ENCODE peak calls at places on chromosomes 3 and 15, in eight cellular contexts. One of them, this sample, is unnamed.

GRCh38 chr3:182618085-182618732 is 175.1 kb upstream of the ATP11B start:
- DNase-seq in suprapubic skin: no peak
- DNase-seq in fibroblast of lung: peak; percentile 46
- DNase-seq in PC-3: peak; percentile 78
- DNase-seq in Panc1: peak; percentile 10
- DNase-seq in psoas muscle: no peak
- DNase-seq in pancreas: no peak
- DNase-seq in neuronal stem cell: peak; percentile 62
- DNase-seq in this sample: no peak

GRCh38 chr3:168165390-168166269 is 69.9 kb upstream of the GOLIM4 start:
- DNase-seq in pancreas: no peak
- DNase-seq in fibroblast of lung: peak; percentile 59
- DNase-seq in neuronal stem cell: peak; percentile 45
- DNase-seq in suprapubic skin: peak; percentile 73
- DNase-seq in PC-3: peak; percentile 85
- DNase-seq in Panc1: peak; percentile 59
- DNase-seq in psoas muscle: no peak
- DNase-seq in this sample: no peak

GRCh38 chr15:55703873-55704285 is 39.1 kb downstream of the PRTG start:
- DNase-seq in psoas muscle: no peak
- DNase-seq in PC-3: no peak
- DNase-seq in neuronal stem cell: no peak
- DNase-seq in suprapubic skin: no peak
- DNase-seq in fibroblast of lung: peak; percentile 69
- DNase-seq in Panc1: no peak
- DNase-seq in pancreas: no peak
- DNase-seq in this sample: no peak

GRCh38 chr3:129838086-129838485 is 55.4 kb downstream of the TMCC1 start:
- DNase-seq in psoas muscle: no peak
- DNase-seq in PC-3: no peak
- DNase-seq in Panc1: no peak
- DNase-seq in fibroblast of lung: peak; percentile 25
- DNase-seq in pancreas: no peak
- DNase-seq in suprapubic skin: no peak
- DNase-seq in neuronal stem cell: no peak
- DNase-seq in this sample: no peak

GRCh38 chr15:55403531-55403930 is 4.6 kb downstream of the CCPG1 start:
- DNase-seq in neuronal stem cell: no peak
- DNase-seq in PC-3: no peak
- DNase-seq in Panc1: no peak
- DNase-seq in pancreas: no peak
- DNase-seq in psoas muscle: no peak
- DNase-seq in fibroblast of lung: peak; percentile 50
- DNase-seq in suprapubic skin: no peak
- DNase-seq in this sample: no peak

GRCh38 chr3:21672303-21672702 is 78.7 kb downstream of the ZNF385D start:
- DNase-seq in neuronal stem cell: no peak
- DNase-seq in pancreas: no peak
- DNase-seq in suprapubic skin: no peak
- DNase-seq in psoas muscle: no peak
- DNase-seq in Panc1: peak; percentile 68
- DNase-seq in PC-3: peak; percentile 94
- DNase-seq in fibroblast of lung: peak; percentile 98
- DNase-seq in this sample: no peak

GRCh38 chr15:89462198-89462912 is 34.0 kb downstream of the RHCG start:
- DNase-seq in psoas muscle: no peak
- DNase-seq in PC-3: no peak
- DNase-seq in neuronal stem cell: no peak
- DNase-seq in Panc1: no peak
- DNase-seq in fibroblast of lung: peak; percentile 54
- DNase-seq in suprapubic skin: no peak
- DNase-seq in pancreas: no peak
- DNase-seq in this sample: no peak

GRCh38 chr15:90037510-90037860 is 36.4 kb downstream of the ZNF710 start:
- DNase-seq in pancreas: no peak
- DNase-seq in neuronal stem cell: no peak
- DNase-seq in fibroblast of lung: peak; percentile 70
- DNase-seq in psoas muscle: no peak
- DNase-seq in Panc1: no peak
- DNase-seq in suprapubic skin: no peak
- DNase-seq in PC-3: no peak
- DNase-seq in this sample: no peak

GRCh38 chr3:98814799-98815450 is 51.8 kb downstream of the ST3GAL6 start:
- DNase-seq in suprapubic skin: no peak
- DNase-seq in PC-3: peak; percentile 78
- DNase-seq in fibroblast of lung: peak; percentile 79
- DNase-seq in psoas muscle: no peak
- DNase-seq in Panc1: no peak
- DNase-seq in pancreas: no peak
- DNase-seq in neuronal stem cell: no peak
- DNase-seq in this sample: no peak

GRCh38 chr15:48940508-48940907 is 23.2 kb downstream of the SHC4 start:
- DNase-seq in Panc1: no peak
- DNase-seq in neuronal stem cell: no peak
- DNase-seq in psoas muscle: no peak
- DNase-seq in pancreas: no peak
- DNase-seq in suprapubic skin: no peak
- DNase-seq in PC-3: peak; percentile 86
- DNase-seq in fibroblast of lung: peak; percentile 100
- DNase-seq in this sample: no peak

GRCh38 chr3:42544492-42545283 is 37.1 kb downstream of the SEC22C start:
- DNase-seq in neuronal stem cell: no peak
- DNase-seq in psoas muscle: no peak
- DNase-seq in fibroblast of lung: no peak
- DNase-seq in Panc1: no peak
- DNase-seq in pancreas: peak; percentile 66
- DNase-seq in suprapubic skin: no peak
- DNase-seq in PC-3: peak; percentile 72
- DNase-seq in this sample: peak; percentile 90

GRCh38 chr3:122555275-122556071 is 8.6 kb downstream of the PARP9 start:
- DNase-seq in PC-3: peak; percentile 87
- DNase-seq in pancreas: no peak
- DNase-seq in Panc1: no peak
- DNase-seq in neuronal stem cell: no peak
- DNase-seq in suprapubic skin: no peak
- DNase-seq in fibroblast of lung: peak; percentile 64
- DNase-seq in psoas muscle: no peak
- DNase-seq in this sample: no peak

GRCh38 chr3:24264748-24265158 is 229.9 kb downstream of the THRB start:
- DNase-seq in pancreas: no peak
- DNase-seq in Panc1: no peak
- DNase-seq in neuronal stem cell: no peak
- DNase-seq in psoas muscle: no peak
- DNase-seq in PC-3: peak; percentile 81
- DNase-seq in fibroblast of lung: peak; percentile 46
- DNase-seq in suprapubic skin: no peak
- DNase-seq in this sample: no peak

GRCh38 chr3:45688194-45688881 is 858 bp upstream of the SACM1L start:
- DNase-seq in fibroblast of lung: peak; percentile 22
- DNase-seq in neuronal stem cell: peak; percentile 53
- DNase-seq in pancreas: no peak
- DNase-seq in PC-3: peak; percentile 52
- DNase-seq in psoas muscle: peak; percentile 59
- DNase-seq in Panc1: no peak
- DNase-seq in suprapubic skin: no peak
- DNase-seq in this sample: no peak

GRCh38 chr3:173109143-173109542 is 31.9 kb downstream of the SPATA16 start:
- DNase-seq in pancreas: no peak
- DNase-seq in PC-3: no peak
- DNase-seq in neuronal stem cell: peak; percentile 6
- DNase-seq in psoas muscle: no peak
- DNase-seq in suprapubic skin: no peak
- DNase-seq in Panc1: no peak
- DNase-seq in fibroblast of lung: peak; percentile 55
- DNase-seq in this sample: no peak

GRCh38 chr3:11455977-11456376 is 183.8 kb downstream of the ATG7 start:
- DNase-seq in fibroblast of lung: peak; percentile 88
- DNase-seq in neuronal stem cell: no peak
- DNase-seq in PC-3: no peak
- DNase-seq in pancreas: no peak
- DNase-seq in psoas muscle: no peak
- DNase-seq in Panc1: no peak
- DNase-seq in suprapubic skin: no peak
- DNase-seq in this sample: no peak

GRCh38 chr3:158508481-158508880 is 62.5 kb upstream of the MLF1 start:
- DNase-seq in Panc1: no peak
- DNase-seq in pancreas: no peak
- DNase-seq in suprapubic skin: no peak
- DNase-seq in PC-3: no peak
- DNase-seq in psoas muscle: no peak
- DNase-seq in neuronal stem cell: no peak
- DNase-seq in fibroblast of lung: peak; percentile 77
- DNase-seq in this sample: no peak
- H3K27ac ChIP-seq in Panc1: no peak overlapping the region
- H3K27ac ChIP-seq in pancreas: no peak overlapping the region
- H3K27ac ChIP-seq in suprapubic skin: no peak overlapping the region
- H3K27ac ChIP-seq in PC-3: no peak overlapping the region
- H3K27ac ChIP-seq in psoas muscle: no peak overlapping the region
- H3K27ac ChIP-seq in neuronal stem cell: no peak overlapping the region
- H3K27ac ChIP-seq in fibroblast of lung: peak overlapping the region; percentile 16
- H3K27ac ChIP-seq in this sample: no peak overlapping the region

GRCh38 chr3:126082334-126083137 is 1.4 kb downstream of the SLC41A3 start:
- DNase-seq in psoas muscle: no peak
- DNase-seq in PC-3: no peak
- DNase-seq in Panc1: no peak
- DNase-seq in neuronal stem cell: no peak
- DNase-seq in suprapubic skin: no peak
- DNase-seq in pancreas: no peak
- DNase-seq in fibroblast of lung: no peak
- DNase-seq in this sample: no peak
- H3K4me3 ChIP-seq in psoas muscle: peak overlapping the region; percentile 83
- H3K4me3 ChIP-seq in PC-3: peak overlapping the region; percentile 73
- H3K4me3 ChIP-seq in Panc1: peak overlapping the region; percentile 59
- H3K4me3 ChIP-seq in neuronal stem cell: peak overlapping the region; percentile 94
- H3K4me3 ChIP-seq in suprapubic skin: peak overlapping the region; percentile 68
- H3K4me3 ChIP-seq in pancreas: no peak overlapping the region
- H3K4me3 ChIP-seq in fibroblast of lung: no peak overlapping the region
- H3K4me3 ChIP-seq in this sample: peak overlapping the region; percentile 94

DNA sequence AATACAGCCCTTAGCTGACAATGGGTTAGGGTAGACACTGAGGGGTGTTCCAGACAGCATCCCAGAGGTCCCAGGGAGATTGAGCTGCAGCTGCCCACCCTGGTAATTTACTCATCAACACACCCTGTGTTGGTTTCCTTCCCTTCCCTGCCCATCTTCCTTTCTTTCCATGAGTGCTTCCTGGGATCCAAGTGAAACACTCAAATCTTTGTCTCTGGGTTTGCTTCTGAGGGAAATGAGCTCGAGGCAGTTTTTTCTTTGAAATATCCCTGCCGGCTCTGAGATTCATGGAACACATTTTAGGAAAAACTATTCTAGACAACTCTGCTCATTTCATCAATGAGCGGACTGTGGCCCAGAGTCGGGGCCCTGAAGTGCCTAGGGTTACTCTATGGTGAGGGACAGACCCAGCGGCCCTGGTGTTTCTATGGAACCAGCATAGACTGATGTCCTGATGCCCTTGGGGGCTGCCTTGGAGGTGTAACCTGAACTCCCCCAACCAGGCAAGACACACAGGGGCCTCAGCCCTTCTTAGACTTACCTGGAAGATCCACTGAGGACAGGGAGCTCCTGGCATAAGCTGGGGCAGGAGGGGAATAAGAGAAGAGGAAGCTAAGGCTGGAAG is 14.9 kb upstream of the CSRNP1 start:
- DNase-seq in pancreas: no peak
- DNase-seq in fibroblast of lung: no peak
- DNase-seq in PC-3: no peak
- DNase-seq in psoas muscle: no peak
- DNase-seq in Panc1: no peak
- DNase-seq in suprapubic skin: no peak
- DNase-seq in neuronal stem cell: no peak
- DNase-seq in this sample: no peak
- H3K27ac ChIP-seq in pancreas: no peak overlapping the region
- H3K27ac ChIP-seq in fibroblast of lung: no peak overlapping the region
- H3K27ac ChIP-seq in PC-3: no peak overlapping the region
- H3K27ac ChIP-seq in psoas muscle: no peak overlapping the region
- H3K27ac ChIP-seq in Panc1: no peak overlapping the region
- H3K27ac ChIP-seq in suprapubic skin: no peak overlapping the region
- H3K27ac ChIP-seq in neuronal stem cell: no peak overlapping the region
- H3K27ac ChIP-seq in this sample: no peak overlapping the region

GRCh38 chr3:9244495-9245183 is 4.8 kb downstream of the SRGAP3 start:
- DNase-seq in Panc1: no peak
- DNase-seq in psoas muscle: no peak
- DNase-seq in fibroblast of lung: no peak
- DNase-seq in suprapubic skin: no peak
- DNase-seq in neuronal stem cell: no peak
- DNase-seq in PC-3: no peak
- DNase-seq in pancreas: no peak
- DNase-seq in this sample: no peak
- H3K4me3 ChIP-seq in Panc1: no peak overlapping the region
- H3K4me3 ChIP-seq in psoas muscle: no peak overlapping the region
- H3K4me3 ChIP-seq in fibroblast of lung: no peak overlapping the region
- H3K4me3 ChIP-seq in suprapubic skin: no peak overlapping the region
- H3K4me3 ChIP-seq in neuronal stem cell: no peak overlapping the region
- H3K4me3 ChIP-seq in PC-3: no peak overlapping the region
- H3K4me3 ChIP-seq in pancreas: no peak overlapping the region
- H3K4me3 ChIP-seq in this sample: no peak overlapping the region

GRCh38 chr15:67189326-67190051 is 65.0 kb downstream of the AAGAB start:
- DNase-seq in psoas muscle: peak; percentile 97
- DNase-seq in pancreas: no peak
- DNase-seq in fibroblast of lung: no peak
- DNase-seq in PC-3: no peak
- DNase-seq in neuronal stem cell: no peak
- DNase-seq in Panc1: no peak
- DNase-seq in suprapubic skin: peak; percentile 88
- DNase-seq in this sample: peak; percentile 84
- H3K27ac ChIP-seq in psoas muscle: peak overlapping the region; percentile 90
- H3K27ac ChIP-seq in pancreas: no peak overlapping the region
- H3K27ac ChIP-seq in fibroblast of lung: peak overlapping the region; percentile 83
- H3K27ac ChIP-seq in PC-3: no peak overlapping the region
- H3K27ac ChIP-seq in neuronal stem cell: no peak overlapping the region
- H3K27ac ChIP-seq in Panc1: peak overlapping the region; percentile 84
- H3K27ac ChIP-seq in suprapubic skin: peak overlapping the region; percentile 86
- H3K27ac ChIP-seq in this sample: peak overlapping the region; percentile 88

GRCh38 chr3:19346734-19347133 is 198.4 kb downstream of the KCNH8 start:
- DNase-seq in neuronal stem cell: no peak
- DNase-seq in fibroblast of lung: no peak
- DNase-seq in PC-3: no peak
- DNase-seq in suprapubic skin: no peak
- DNase-seq in psoas muscle: no peak
- DNase-seq in Panc1: no peak
- DNase-seq in pancreas: no peak
- DNase-seq in this sample: no peak

GRCh38 chr3:19348500-19348899 is 200.2 kb downstream of the KCNH8 start:
- DNase-seq in psoas muscle: no peak
- DNase-seq in PC-3: no peak
- DNase-seq in fibroblast of lung: no peak
- DNase-seq in neuronal stem cell: no peak
- DNase-seq in Panc1: no peak
- DNase-seq in suprapubic skin: no peak
- DNase-seq in pancreas: no peak
- DNase-seq in this sample: no peak

GRCh38 chr3:19348929-19349564 is 200.7 kb downstream of the KCNH8 start:
- DNase-seq in PC-3: peak; percentile 60
- DNase-seq in psoas muscle: no peak
- DNase-seq in suprapubic skin: no peak
- DNase-seq in pancreas: no peak
- DNase-seq in fibroblast of lung: peak; percentile 3
- DNase-seq in Panc1: peak; percentile 17
- DNase-seq in neuronal stem cell: no peak
- DNase-seq in this sample: no peak

GRCh38 chr3:19342428-19342827 is 194.1 kb downstream of the KCNH8 start:
- DNase-seq in Panc1: no peak
- DNase-seq in pancreas: no peak
- DNase-seq in psoas muscle: no peak
- DNase-seq in PC-3: no peak
- DNase-seq in suprapubic skin: no peak
- DNase-seq in fibroblast of lung: no peak
- DNase-seq in neuronal stem cell: no peak
- DNase-seq in this sample: no peak

GRCh38 chr3:19347701-19348100 is 199.4 kb downstream of the KCNH8 start:
- DNase-seq in pancreas: no peak
- DNase-seq in PC-3: no peak
- DNase-seq in suprapubic skin: no peak
- DNase-seq in Panc1: no peak
- DNase-seq in fibroblast of lung: no peak
- DNase-seq in neuronal stem cell: no peak
- DNase-seq in psoas muscle: no peak
- DNase-seq in this sample: no peak
- H3K4me3 ChIP-seq in pancreas: no peak overlapping the region
- H3K4me3 ChIP-seq in PC-3: no peak overlapping the region
- H3K4me3 ChIP-seq in suprapubic skin: no peak overlapping the region
- H3K4me3 ChIP-seq in Panc1: no peak overlapping the region
- H3K4me3 ChIP-seq in fibroblast of lung: no peak overlapping the region
- H3K4me3 ChIP-seq in neuronal stem cell: no peak overlapping the region
- H3K4me3 ChIP-seq in psoas muscle: no peak overlapping the region
- H3K4me3 ChIP-seq in this sample: no peak overlapping the region

This sample was measured in coronary artery.